ENCODE peak calls at places on chromosomes 16 and 17, in six cellular contexts. P, G, A, W, L and D are unnamed samples.

GRCh38 chr17:67582632-67583230 is 135.0 kb upstream of the NOL11 start:
- DNase-seq in G (no peak), L (peak), W (no peak), A (peak), P (no peak), D (no peak)

GRCh38 chr16:4244881-4245280 is 3.0 kb upstream of the SRL start:
- DNase-seq in P (peak), G (no peak), W (no peak), A (no peak), L (peak), D (peak)

GRCh38 chr16:87350681-87351319 is 32.8 kb downstream of the FBXO31 start:
- DNase-seq in L (no peak), A (no peak), P (peak), W (no peak), G (no peak), D (no peak)

GRCh38 chr16:89071686-89072182 is 21.9 kb upstream of the ACSF3 start:
- DNase-seq in A (no peak), P (peak), L (no peak), G (no peak), W (no peak), D (no peak)

GRCh38 chr16:26818393-26818792 is 248.3 kb upstream of the C16orf82 start:
- DNase-seq in L (no peak), W (no peak), A (no peak), P (no peak), G (no peak), D (no peak)

GRCh38 chr16:75726390-75726789 is at the start of gene CPHXL:
- DNase-seq in G (no peak), L (no peak), P (peak), A (no peak), W (no peak), D (no peak)

GRCh38 chr17:17993366-17993765 is 20.7 kb downstream of the DRC3 start:
- DNase-seq in W (no peak), G (no peak), L (no peak), P (no peak), A (no peak), D (no peak)

GRCh38 chr17:33115957-33116680 is 124.5 kb downstream of the SPACA3 start:
- DNase-seq in P (no peak), G (no peak), A (no peak), L (no peak), W (no peak), D (no peak)

GRCh38 chr17:18166894-18167293 is 16.7 kb upstream of the ALKBH5 start:
- DNase-seq in P (no peak), L (no peak), W (no peak), G (no peak), A (no peak), D (no peak)

GRCh38 chr16:86997058-86997457 is 320.1 kb downstream of the C16orf95 start:
- DNase-seq in A (no peak), P (no peak), L (no peak), G (no peak), W (no peak), D (no peak)

GRCh38 chr16:68743664-68744063 is 6.6 kb downstream of the CDH1 start:
- DNase-seq in W (no peak), A (no peak), P (no peak), L (no peak), G (no peak), D (no peak)

GRCh38 chr17:27669136-27669535 is 38.1 kb downstream of the LGALS9 start:
- DNase-seq in A (no peak), G (no peak), W (no peak), L (peak), P (no peak), D (peak)